ENCODE peak calls at places on chromosomes 7 and 10, in four cellular contexts. Z is lower lobe of right lung, S is neural crest cell, T is natural killer cell. E is an unnamed sample.
A peak's percentile ranks its signal among the peaks of the same experiment; 100 is the strongest.

GRCh38 chr10:22652988-22653431 is 61.4 kb downstream of the PIP4K2A start:
- DNase-seq in S (no peak), Z (no peak), T (no peak), E (no peak)

GRCh38 chr7:139730746-139731612 is 46.8 kb downstream of the HIPK2 start:
- DNase-seq in T (no peak), Z (peak; percentile 55), S (no peak), E (peak; percentile 85)

GRCh38 chr7:115352375-115352774 is 430.5 kb downstream of the MDFIC start:
- DNase-seq in S (no peak), T (no peak), Z (no peak), E (no peak)

GRCh38 chr7:75796420-75796819 is 17.2 kb downstream of the CCL24 start:
- DNase-seq in T (no peak), S (no peak), Z (no peak), E (no peak)

GRCh38 chr10:89217057-89217990 is 10.2 kb upstream of the CH25H start:
- DNase-seq in S (peak; percentile 61), T (peak; percentile 45), Z (peak; percentile 54), E (peak; percentile 53)

GRCh38 chr10:63382066-63382465 is 83.7 kb downstream of the JMJD1C start:
- DNase-seq in Z (no peak), S (no peak), T (no peak), E (no peak)

GRCh38 chr7:1169409-1170368 is 9.7 kb upstream of the ZFAND2A start:
- DNase-seq in Z (peak; percentile 90), T (peak; percentile 94), S (peak; percentile 46), E (peak; percentile 87)

GRCh38 chr7:125316451-125316850 is 386.8 kb upstream of the POT1 start:
- DNase-seq in T (no peak), Z (no peak), S (no peak), E (no peak)

GRCh38 chr10:97574374-97575100 is 2.0 kb downstream of the ANKRD2 start:
- DNase-seq in T (no peak), S (no peak), Z (peak; percentile 75), E (peak; percentile 75)

GRCh38 chr7:55593515-55594318 is 21.4 kb upstream of the VOPP1 start:
- DNase-seq in S (peak; percentile 77), T (peak; percentile 63), Z (peak; percentile 75), E (peak; percentile 79)

GRCh38 chr10:12180221-12180974 is 15.3 kb downstream of the NUDT5 start:
- DNase-seq in T (no peak), S (no peak), Z (no peak), E (no peak)

GRCh38 chr7:42480304-42480665 is 243.3 kb upstream of the GLI3 start:
- DNase-seq in Z (no peak), T (no peak), S (no peak), E (no peak)

GRCh38 chr7:129635300-129636029 is 23.9 kb downstream of the NRF1 start:
- DNase-seq in T (peak; percentile 52), S (peak; percentile 47), Z (peak; percentile 51), E (no peak)

GRCh38 chr7:85095816-85096215 is 91.0 kb downstream of the SEMA3D start:
- DNase-seq in Z (no peak), T (no peak), S (no peak), E (no peak)

GRCh38 chr10:50851884-50852671 is 33.3 kb downstream of the A1CF start:
- DNase-seq in S (no peak), Z (no peak), T (no peak), E (no peak)

GRCh38 chr7:27697861-27698430 is 35.3 kb upstream of the HIBADH start:
- DNase-seq in S (no peak), T (no peak), Z (peak; percentile 72), E (no peak)

GRCh38 chr10:29980084-29980483 is 79.3 kb downstream of the JCAD start:
- DNase-seq in T (no peak), Z (no peak), S (no peak), E (peak; percentile 82)

GRCh38 chr7:98284335-98285036 is 3.0 kb downstream of the BRI3 start:
- DNase-seq in S (no peak), Z (peak; percentile 92), T (no peak), E (peak; percentile 89)

GRCh38 chr7:116353614-116354013 is 143.3 kb downstream of the TES start:
- DNase-seq in T (no peak), Z (no peak), S (no peak), E (peak; percentile 79)